ENCODE peak calls at places on chromosome 2, in nine cellular contexts. N is retina, X is NCI-H2029 treated with DMSO at 0.1 percent for 48 hours, P is HTR-8/SVneo, R is activated T-cell treated with anti-CD3 and anti-CD28 coated beads for 24 hours, B is C1 segment of cervical spinal cord, U is stomach, Y is A549, F is occipital lobe. H is an unnamed sample.

GRCh38 chr2:169928463-169928864 is 101.2 kb downstream of the UBR3 start:
- DNase-seq in N (peak), X (peak), P (peak), R (no peak), B (no peak), U (no peak), Y (peak), F (no peak), H (peak)

GRCh38 chr2:81093031-81093430 is 788.5 kb upstream of the LRRTM1 start:
- DNase-seq in N (no peak), X (no peak), P (peak), R (no peak), B (no peak), U (no peak), Y (peak), F (no peak), H (no peak)

GRCh38 chr2:226439337-226439736 is 360.3 kb downstream of the IRS1 start:
- DNase-seq in N (no peak), X (no peak), P (no peak), R (no peak), B (no peak), U (no peak), Y (no peak), F (no peak), H (no peak)

GRCh38 chr2:24123212-24124002 is at the start of the genes FAM228B and PFN4:
- DNase-seq in N (peak), X (peak), P (peak), R (peak), B (peak), U (peak), Y (peak), F (peak), H (peak)

GRCh38 chr2:132489150-132489549 is 72.5 kb downstream of the GPR39 start:
- DNase-seq in N (peak), X (no peak), P (peak), R (no peak), B (peak), U (no peak), Y (no peak), F (no peak), H (peak)

GRCh38 chr2:112760149-112760548 is 4.3 kb downstream of the CKAP2L start:
- DNase-seq in N (no peak), X (no peak), P (no peak), R (no peak), B (no peak), U (no peak), Y (no peak), F (no peak), H (no peak)

GRCh38 chr2:168039885-168040284 is 207.5 kb downstream of the STK39 start:
- DNase-seq in N (no peak), X (no peak), P (no peak), R (no peak), B (no peak), U (no peak), Y (no peak), F (no peak), H (no peak)

GRCh38 chr2:73089270-73090030 is 17.9 kb upstream of the SFXN5 start:
- DNase-seq in N (no peak), X (no peak), P (peak), R (no peak), B (no peak), U (peak), Y (peak), F (no peak), H (peak)

GRCh38 chr2:84884396-84884795 is 3.5 kb upstream of the TRABD2A start:
- DNase-seq in N (no peak), X (no peak), P (no peak), R (no peak), B (no peak), U (no peak), Y (no peak), F (no peak), H (no peak)

GRCh38 chr2:45938649-45939511 is 287.4 kb downstream of the PRKCE start:
- DNase-seq in N (no peak), X (no peak), P (peak), R (no peak), B (peak), U (peak), Y (peak), F (no peak), H (peak)

H was measured in kidney tubule cell.